ENCODE peak calls at places on chromosomes 5 and 9, in eight cellular contexts. I is CD4-positive, alpha-beta memory T cell; X is stimulated activated CD4-positive, alpha-beta T cell treated with anti-CD3 and anti-CD28 coated beads, Interleukin-1b, Interleukin-23, amount 100 ng/mL, for 4 hours; A is NCI-H446 treated with DMSO at 0.1 percent for 48 hours; R is activated CD4-positive, alpha-beta memory T cell treated with anti-CD3 and anti-CD28 coated beads, Interleukin-2, amount 10 ng/mL, durations not matched to agents 7 days and 5 days; K is tibial artery; Z is ovary; F is astrocyte of the spinal cord. L is an unnamed sample.

GRCh38 chr9:6692891-6693361 is 47.4 kb upstream of the GLDC start:
- DNase-seq in I (no peak), X (no peak), A (no peak), R (no peak), K (no peak), Z (no peak), F (no peak), L (no peak)

GRCh38 chr5:9903806-9904205 is 273.7 kb upstream of the TAS2R1 start:
- DNase-seq in I (no peak), X (no peak), A (peak), R (no peak), K (no peak), Z (no peak), F (peak), L (no peak)

GRCh38 chr9:133520121-133520835 is 4.5 kb downstream of the MYMK start:
- DNase-seq in I (no peak), X (no peak), A (no peak), R (no peak), K (no peak), Z (peak), F (no peak), L (no peak)

GRCh38 chr5:151931260-151931659 is 6.6 kb upstream of the GLRA1 start:
- DNase-seq in I (no peak), X (no peak), A (no peak), R (no peak), K (no peak), Z (no peak), F (no peak), L (no peak)

GRCh38 chr9:133276923-133277322 is 1.9 kb upstream of the ABO start:
- DNase-seq in I (no peak), X (no peak), A (no peak), R (no peak), K (no peak), Z (no peak), F (no peak), L (no peak)

GRCh38 chr5:93186031-93186682 is 394.9 kb downstream of the NR2F1-AS1 start:
- DNase-seq in I (no peak), X (no peak), A (no peak), R (no peak), K (no peak), Z (no peak), F (peak), L (peak)

GRCh38 chr5:143968071-143968878 is 156.3 kb downstream of the HMHB1 start:
- DNase-seq in I (peak), X (no peak), A (peak), R (no peak), K (no peak), Z (no peak), F (peak), L (peak)

GRCh38 chr5:137836997-137837396 is 30.7 kb upstream of the MYOT start:
- DNase-seq in I (no peak), X (no peak), A (no peak), R (no peak), K (no peak), Z (no peak), F (peak), L (no peak)

GRCh38 chr9:128550770-128551651 is 1.4 kb upstream of the SPTAN1 start:
- DNase-seq in I (no peak), X (no peak), A (peak), R (peak), K (peak), Z (peak), F (peak), L (no peak)

GRCh38 chr9:136133191-136133958 is 14.7 kb upstream of the TMEM250 start:
- DNase-seq in I (no peak), X (no peak), A (peak), R (no peak), K (no peak), Z (no peak), F (no peak), L (no peak)

GRCh38 chr5:114238771-114239313 is 123.0 kb upstream of the KCNN2 start:
- DNase-seq in I (no peak), X (no peak), A (no peak), R (no peak), K (no peak), Z (no peak), F (no peak), L (no peak)

GRCh38 chr5:159995841-159996240 is 13.1 kb upstream of the TTC1 start:
- DNase-seq in I (no peak), X (no peak), A (no peak), R (no peak), K (no peak), Z (no peak), F (no peak), L (no peak)

GRCh38 chr5:42514759-42515158 is 91.5 kb downstream of the GHR start:
- DNase-seq in I (peak), X (no peak), A (no peak), R (no peak), K (no peak), Z (no peak), F (no peak), L (no peak)

GRCh38 chr5:78985407-78986223 is 505 bp upstream of the ARSB start:
- DNase-seq in I (no peak), X (peak), A (peak), R (peak), K (peak), Z (peak), F (peak), L (peak)

GRCh38 chr5:120479066-120479465 is 15.0 kb downstream of the PRR16 start:
- DNase-seq in I (no peak), X (no peak), A (no peak), R (no peak), K (no peak), Z (no peak), F (peak), L (no peak)

GRCh38 chr9:15738011-15738410 is 185.2 kb downstream of the CCDC171 start:
- DNase-seq in I (no peak), X (no peak), A (peak), R (no peak), K (no peak), Z (no peak), F (peak), L (no peak)

GRCh38 chr5:174799146-174799545 is 74.8 kb downstream of the MSX2 start:
- DNase-seq in I (no peak), X (no peak), A (no peak), R (no peak), K (no peak), Z (no peak), F (peak), L (no peak)

GRCh38 chr9:137371521-137371941 is 51.4 kb downstream of the EXD3 start:
- DNase-seq in I (no peak), X (no peak), A (no peak), R (no peak), K (no peak), Z (peak), F (no peak), L (no peak)

L was measured in RCC 7860.